ENCODE peak calls at places on chromosomes 16 and 17, in nine cellular contexts. One of them, this sample, is unnamed. For H3K4me1, the result is how much of the 10 kb centered on the place peaks cover.

GRCh38 chr16:31487076-31487719 is 4.3 kb downstream of the SLC5A2 start:
- DNase-seq in colonic mucosa: no peak
- DNase-seq in body of pancreas: no peak
- DNase-seq in uterus: no peak
- DNase-seq in spleen: no peak
- DNase-seq in A549: no peak
- DNase-seq in heart left ventricle: no peak
- DNase-seq in tibial artery: no peak
- DNase-seq in stomach: no peak
- DNase-seq in this sample: no peak

GRCh38 chr16:22313876-22314470 is 16.8 kb downstream of the POLR3E start:
- DNase-seq in colonic mucosa: no peak
- DNase-seq in body of pancreas: no peak
- DNase-seq in uterus: no peak
- DNase-seq in spleen: peak
- DNase-seq in A549: no peak
- DNase-seq in heart left ventricle: no peak
- DNase-seq in tibial artery: peak
- DNase-seq in stomach: peak
- DNase-seq in this sample: no peak

GRCh38 chr17:50051082-50051576 is 4.8 kb upstream of the ITGA3 start:
- DNase-seq in colonic mucosa: no peak
- DNase-seq in body of pancreas: peak
- DNase-seq in uterus: no peak
- DNase-seq in spleen: peak
- DNase-seq in A549: peak
- DNase-seq in heart left ventricle: no peak
- DNase-seq in tibial artery: no peak
- DNase-seq in stomach: peak
- DNase-seq in this sample: no peak

GRCh38 chr16:14502932-14503741 is 126.9 kb downstream of the PARN start:
- DNase-seq in colonic mucosa: no peak
- DNase-seq in body of pancreas: no peak
- DNase-seq in uterus: no peak
- DNase-seq in spleen: no peak
- DNase-seq in A549: no peak
- DNase-seq in heart left ventricle: no peak
- DNase-seq in tibial artery: no peak
- DNase-seq in stomach: no peak
- DNase-seq in this sample: no peak

GRCh38 chr17:47907932-47908562 is 12.0 kb downstream of the SP2 start:
- DNase-seq in colonic mucosa: no peak
- DNase-seq in body of pancreas: no peak
- DNase-seq in uterus: no peak
- DNase-seq in spleen: no peak
- DNase-seq in A549: no peak
- DNase-seq in heart left ventricle: no peak
- DNase-seq in tibial artery: no peak
- DNase-seq in stomach: no peak
- DNase-seq in this sample: no peak

GRCh38 chr17:75289832-75290337 is 652 bp upstream of the SLC25A19 start:
- DNase-seq in colonic mucosa: peak
- DNase-seq in body of pancreas: peak
- DNase-seq in uterus: peak
- DNase-seq in spleen: peak
- DNase-seq in A549: no peak
- DNase-seq in heart left ventricle: peak
- DNase-seq in tibial artery: peak
- DNase-seq in stomach: peak
- DNase-seq in this sample: peak

GRCh38 chr16:10579965-10580918 is at the start of gene EMP2:
- DNase-seq in colonic mucosa: peak
- DNase-seq in body of pancreas: peak
- DNase-seq in uterus: peak
- DNase-seq in spleen: peak
- DNase-seq in A549: peak
- DNase-seq in heart left ventricle: peak
- DNase-seq in tibial artery: peak
- DNase-seq in stomach: peak
- DNase-seq in this sample: peak

GRCh38 chr17:3870871-3871306 is 22.0 kb downstream of the CAMKK1 start:
- DNase-seq in colonic mucosa: peak
- DNase-seq in body of pancreas: no peak
- DNase-seq in uterus: no peak
- DNase-seq in spleen: no peak
- DNase-seq in A549: no peak
- DNase-seq in heart left ventricle: no peak
- DNase-seq in tibial artery: no peak
- DNase-seq in stomach: peak
- DNase-seq in this sample: peak

GRCh38 chr17:8062807-8063483 is 24.1 kb downstream of the ALOX15B start:
- DNase-seq in colonic mucosa: no peak
- DNase-seq in body of pancreas: no peak
- DNase-seq in uterus: no peak
- DNase-seq in spleen: no peak
- DNase-seq in A549: no peak
- DNase-seq in heart left ventricle: no peak
- DNase-seq in tibial artery: no peak
- DNase-seq in stomach: no peak
- DNase-seq in this sample: no peak

GRCh38 chr16:15052747-15053476 is 3.0 kb downstream of the NTAN1 start:
- DNase-seq in colonic mucosa: no peak
- DNase-seq in body of pancreas: no peak
- DNase-seq in uterus: no peak
- DNase-seq in spleen: no peak
- DNase-seq in A549: no peak
- DNase-seq in heart left ventricle: no peak
- DNase-seq in tibial artery: no peak
- DNase-seq in stomach: no peak
- DNase-seq in this sample: peak

GRCh38 chr17:77145635-77146632 is 5.2 kb downstream of the SEC14L1 start:
- DNase-seq in colonic mucosa: peak
- DNase-seq in body of pancreas: peak
- DNase-seq in uterus: no peak
- DNase-seq in spleen: peak
- DNase-seq in A549: no peak
- DNase-seq in heart left ventricle: peak
- DNase-seq in tibial artery: peak
- DNase-seq in stomach: peak
- DNase-seq in this sample: peak

GRCh38 chr17:28112199-28112995 is 69.9 kb downstream of the NLK start:
- DNase-seq in colonic mucosa: no peak
- DNase-seq in body of pancreas: no peak
- DNase-seq in uterus: no peak
- DNase-seq in spleen: no peak
- DNase-seq in A549: no peak
- DNase-seq in heart left ventricle: no peak
- DNase-seq in tibial artery: no peak
- DNase-seq in stomach: no peak
- DNase-seq in this sample: no peak

GRCh38 chr17:73941919-73942530 is 261.5 kb upstream of the RPL38 start:
- DNase-seq in colonic mucosa: no peak
- DNase-seq in body of pancreas: no peak
- DNase-seq in uterus: no peak
- DNase-seq in spleen: no peak
- DNase-seq in A549: no peak
- DNase-seq in heart left ventricle: no peak
- DNase-seq in tibial artery: no peak
- DNase-seq in stomach: no peak
- DNase-seq in this sample: peak

GRCh38 chr16:81632392-81633146 is 146.5 kb upstream of the PLCG2 start:
- DNase-seq in colonic mucosa: peak
- DNase-seq in body of pancreas: peak
- DNase-seq in uterus: no peak
- DNase-seq in spleen: peak
- DNase-seq in A549: peak
- DNase-seq in heart left ventricle: no peak
- DNase-seq in tibial artery: no peak
- DNase-seq in stomach: peak
- DNase-seq in this sample: no peak

GRCh38 chr17:4722678-4723240 is 8.5 kb upstream of the MED11 start:
- DNase-seq in colonic mucosa: no peak
- DNase-seq in body of pancreas: no peak
- DNase-seq in uterus: no peak
- DNase-seq in spleen: no peak
- DNase-seq in A549: no peak
- DNase-seq in heart left ventricle: no peak
- DNase-seq in tibial artery: no peak
- DNase-seq in stomach: no peak
- DNase-seq in this sample: no peak

GRCh38 chr17:41909088-41909487 is 9.7 kb downstream of the ACLY start:
- DNase-seq in colonic mucosa: no peak
- DNase-seq in body of pancreas: no peak
- DNase-seq in uterus: no peak
- DNase-seq in spleen: no peak
- DNase-seq in A549: no peak
- DNase-seq in heart left ventricle: no peak
- DNase-seq in tibial artery: no peak
- DNase-seq in stomach: no peak
- DNase-seq in this sample: no peak

GRCh38 chr16:27475561-27475960 is 73.6 kb downstream of the IL21R start:
- DNase-seq in colonic mucosa: no peak
- DNase-seq in body of pancreas: no peak
- DNase-seq in uterus: no peak
- DNase-seq in spleen: no peak
- DNase-seq in A549: no peak
- DNase-seq in heart left ventricle: no peak
- DNase-seq in tibial artery: no peak
- DNase-seq in stomach: no peak
- DNase-seq in this sample: no peak

GRCh38 chr16:57862698-57863433 is 60.6 kb upstream of the KIFC3 start:
- DNase-seq in colonic mucosa: peak
- DNase-seq in body of pancreas: no peak
- DNase-seq in uterus: no peak
- DNase-seq in spleen: no peak
- DNase-seq in A549: peak
- DNase-seq in heart left ventricle: no peak
- DNase-seq in tibial artery: no peak
- DNase-seq in stomach: no peak
- DNase-seq in this sample: no peak
- TF ChIP-seq CTCF in colonic mucosa: no peak
- TF ChIP-seq CTCF in body of pancreas: no peak
- TF ChIP-seq CTCF in uterus: no peak
- TF ChIP-seq CTCF in spleen: no peak
- TF ChIP-seq CTCF in A549: no peak
- TF ChIP-seq CTCF in heart left ventricle: no peak
- TF ChIP-seq CTCF in tibial artery: no peak
- TF ChIP-seq CTCF in stomach: no peak
- TF ChIP-seq CTCF in this sample: no peak

GRCh38 chr16:83021049-83021448 is 394.3 kb downstream of the CDH13 start:
- DNase-seq in colonic mucosa: no peak
- DNase-seq in body of pancreas: no peak
- DNase-seq in uterus: no peak
- DNase-seq in spleen: no peak
- DNase-seq in A549: no peak
- DNase-seq in heart left ventricle: no peak
- DNase-seq in tibial artery: no peak
- DNase-seq in stomach: no peak
- DNase-seq in this sample: no peak
- H3K4me1 ChIP-seq in colonic mucosa: under half
- H3K4me1 ChIP-seq in body of pancreas: under half
- H3K4me1 ChIP-seq in uterus: under half
- H3K4me1 ChIP-seq in spleen: under half
- H3K4me1 ChIP-seq in A549: under half
- H3K4me1 ChIP-seq in heart left ventricle: under half
- H3K4me1 ChIP-seq in tibial artery: under half
- H3K4me1 ChIP-seq in stomach: under half
- H3K4me1 ChIP-seq in this sample: under half

DNA sequence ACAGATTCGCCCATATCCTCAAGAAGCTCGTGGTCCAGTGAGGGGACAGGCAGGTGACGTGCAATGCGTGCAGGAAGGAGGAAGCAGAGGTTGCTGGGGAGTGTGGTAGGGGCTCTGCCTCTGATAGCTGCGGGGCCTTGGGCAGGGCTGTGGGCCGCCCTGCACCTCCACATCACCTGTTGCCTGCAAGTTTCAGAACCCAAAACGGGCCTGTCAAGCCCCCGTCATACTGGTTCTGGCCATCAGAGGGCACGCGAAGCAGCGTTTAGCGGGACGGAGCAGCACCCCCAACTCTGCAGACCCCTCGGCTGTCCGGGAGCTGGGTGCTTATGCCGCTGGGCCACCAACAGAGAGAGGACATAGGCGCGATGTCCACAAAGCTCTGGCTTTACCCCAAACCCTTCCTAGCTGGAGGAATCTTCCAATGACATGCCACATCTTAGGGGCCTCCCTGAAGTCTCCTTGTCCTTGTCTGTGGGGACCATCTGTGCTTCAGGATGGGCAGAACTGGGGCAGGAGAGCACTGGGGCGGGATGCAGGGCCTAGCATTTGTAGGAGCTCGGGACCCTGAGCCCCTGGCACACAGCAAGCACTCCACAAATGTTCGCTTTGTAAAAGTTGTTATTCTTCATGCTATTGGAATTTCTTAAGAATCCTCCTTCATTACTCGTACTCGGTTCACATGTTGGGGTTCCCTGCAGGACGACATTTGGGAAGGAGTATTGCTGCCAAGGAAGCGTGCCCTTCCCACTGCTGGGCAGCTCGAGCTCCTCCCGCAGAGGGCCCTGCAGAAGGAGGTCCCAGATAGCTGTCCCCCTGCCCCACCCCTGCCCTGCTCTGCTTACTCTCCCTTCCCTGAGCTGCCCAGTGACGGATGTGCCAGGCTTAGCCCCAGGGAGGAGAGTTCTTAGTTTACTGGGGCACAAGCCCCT is 64.3 kb downstream of the CNGB1 start:
- DNase-seq in colonic mucosa: no peak
- DNase-seq in body of pancreas: no peak
- DNase-seq in uterus: no peak
- DNase-seq in spleen: no peak
- DNase-seq in A549: no peak
- DNase-seq in heart left ventricle: no peak
- DNase-seq in tibial artery: no peak
- DNase-seq in stomach: no peak
- DNase-seq in this sample: no peak
- TF ChIP-seq CTCF in colonic mucosa: no peak
- TF ChIP-seq CTCF in body of pancreas: no peak
- TF ChIP-seq CTCF in uterus: no peak
- TF ChIP-seq CTCF in spleen: peak
- TF ChIP-seq CTCF in A549: peak
- TF ChIP-seq CTCF in heart left ventricle: peak
- TF ChIP-seq CTCF in tibial artery: peak
- TF ChIP-seq CTCF in stomach: peak
- TF ChIP-seq CTCF in this sample: peak

DNA sequence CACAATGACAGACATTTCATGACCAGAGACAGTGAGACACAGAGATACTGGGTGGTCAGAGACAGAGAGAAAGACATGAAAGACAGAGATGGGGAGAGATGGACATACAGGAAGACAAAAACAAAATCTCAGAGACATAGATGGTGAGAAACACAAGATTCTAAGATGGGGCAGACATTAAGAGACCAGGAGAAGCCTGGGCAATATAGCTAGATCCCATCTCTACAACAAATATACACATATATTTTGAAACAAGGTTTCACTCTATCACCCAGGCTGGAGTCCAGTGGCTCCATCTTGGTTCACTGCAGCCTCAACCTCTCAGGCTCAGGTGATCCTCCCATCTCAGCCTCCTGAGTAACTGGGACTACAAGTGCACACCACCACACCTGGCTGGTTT is 2.3 kb downstream of the SEPTIN1 start:
- DNase-seq in colonic mucosa: no peak
- DNase-seq in body of pancreas: no peak
- DNase-seq in uterus: no peak
- DNase-seq in spleen: no peak
- DNase-seq in A549: no peak
- DNase-seq in heart left ventricle: no peak
- DNase-seq in tibial artery: no peak
- DNase-seq in stomach: no peak
- DNase-seq in this sample: no peak
- H3K4me1 ChIP-seq in colonic mucosa: under half
- H3K4me1 ChIP-seq in body of pancreas: under half
- H3K4me1 ChIP-seq in uterus: under half
- H3K4me1 ChIP-seq in spleen: under half
- H3K4me1 ChIP-seq in A549: under half
- H3K4me1 ChIP-seq in heart left ventricle: under half
- H3K4me1 ChIP-seq in tibial artery: under half
- H3K4me1 ChIP-seq in stomach: under half
- H3K4me1 ChIP-seq in this sample: under half